ENCODE peak calls at places on chromosomes 7 and 10, in four cellular contexts. One of them, this sample, is unnamed.

GRCh38 chr7:149223746-149224145 is 15.7 kb upstream of the ZNF212 start:
- DNase-seq in upper lobe of right lung: no peak
- DNase-seq in NB4: no peak
- DNase-seq in sigmoid colon: no peak
- DNase-seq in this sample: no peak

GRCh38 chr10:23381298-23381697 is 36.7 kb upstream of the C10orf67 start:
- DNase-seq in upper lobe of right lung: no peak
- DNase-seq in NB4: no peak
- DNase-seq in sigmoid colon: no peak
- DNase-seq in this sample: no peak

GRCh38 chr7:13980474-13980873 is 9.0 kb downstream of the ETV1 start:
- DNase-seq in upper lobe of right lung: no peak
- DNase-seq in NB4: no peak
- DNase-seq in sigmoid colon: no peak
- DNase-seq in this sample: no peak

GRCh38 chr7:47602272-47603004 is 20.5 kb upstream of the TNS3 start:
- DNase-seq in upper lobe of right lung: no peak
- DNase-seq in NB4: no peak
- DNase-seq in sigmoid colon: no peak
- DNase-seq in this sample: no peak

GRCh38 chr7:134660242-134660785 is 13.7 kb downstream of the BPGM start:
- DNase-seq in upper lobe of right lung: no peak
- DNase-seq in NB4: no peak
- DNase-seq in sigmoid colon: no peak
- DNase-seq in this sample: no peak

GRCh38 chr7:108079291-108080057 is 50.7 kb downstream of the LAMB4 start:
- DNase-seq in upper lobe of right lung: no peak
- DNase-seq in NB4: no peak
- DNase-seq in sigmoid colon: peak
- DNase-seq in this sample: no peak

GRCh38 chr10:30127120-30127541 is 67.7 kb upstream of the JCAD start:
- DNase-seq in upper lobe of right lung: no peak
- DNase-seq in NB4: no peak
- DNase-seq in sigmoid colon: no peak
- DNase-seq in this sample: no peak

GRCh38 chr7:5636914-5637313 is 144.5 kb downstream of the RNF216 start:
- DNase-seq in upper lobe of right lung: no peak
- DNase-seq in NB4: peak
- DNase-seq in sigmoid colon: peak
- DNase-seq in this sample: no peak

GRCh38 chr10:131257027-131257426 is 54.5 kb downstream of the TCERG1L start:
- DNase-seq in upper lobe of right lung: peak
- DNase-seq in NB4: no peak
- DNase-seq in sigmoid colon: peak
- DNase-seq in this sample: peak

GRCh38 chr10:77907900-77908717 is 18.4 kb downstream of the DLG5 start:
- DNase-seq in upper lobe of right lung: no peak
- DNase-seq in NB4: peak
- DNase-seq in sigmoid colon: no peak
- DNase-seq in this sample: no peak

GRCh38 chr10:14241196-14241595 is 89.5 kb downstream of the FRMD4A start:
- DNase-seq in upper lobe of right lung: no peak
- DNase-seq in NB4: no peak
- DNase-seq in sigmoid colon: no peak
- DNase-seq in this sample: no peak

GRCh38 chr10:78248651-78249464 is 215.2 kb downstream of the RPS24 start:
- DNase-seq in upper lobe of right lung: no peak
- DNase-seq in NB4: no peak
- DNase-seq in sigmoid colon: no peak
- DNase-seq in this sample: no peak

GRCh38 chr10:129761166-129761565 is 202.9 kb downstream of the EBF3 start:
- DNase-seq in upper lobe of right lung: peak
- DNase-seq in NB4: no peak
- DNase-seq in sigmoid colon: no peak
- DNase-seq in this sample: peak

GRCh38 chr7:5633161-5634106 is 148.0 kb downstream of the RNF216 start:
- DNase-seq in upper lobe of right lung: peak
- DNase-seq in NB4: no peak
- DNase-seq in sigmoid colon: no peak
- DNase-seq in this sample: no peak

GRCh38 chr7:24884401-24884800 is 95.6 kb downstream of the OSBPL3 start:
- DNase-seq in upper lobe of right lung: no peak
- DNase-seq in NB4: no peak
- DNase-seq in sigmoid colon: no peak
- DNase-seq in this sample: no peak

GRCh38 chr7:10237306-10237705 is 736.4 kb upstream of the PHF14 start:
- DNase-seq in upper lobe of right lung: no peak
- DNase-seq in NB4: no peak
- DNase-seq in sigmoid colon: no peak
- DNase-seq in this sample: no peak

GRCh38 chr7:25951414-25952276 is 200.4 kb upstream of the NFE2L3 start:
- DNase-seq in upper lobe of right lung: no peak
- DNase-seq in NB4: peak
- DNase-seq in sigmoid colon: peak
- DNase-seq in this sample: no peak

GRCh38 chr7:157694389-157694665 is 357.5 kb downstream of the DNAJB6 start:
- DNase-seq in upper lobe of right lung: no peak
- DNase-seq in NB4: no peak
- DNase-seq in sigmoid colon: peak
- DNase-seq in this sample: no peak

GRCh38 chr7:77982926-77983550 is 184.5 kb downstream of the PHTF2 start:
- DNase-seq in upper lobe of right lung: no peak
- DNase-seq in NB4: peak
- DNase-seq in sigmoid colon: no peak
- DNase-seq in this sample: no peak

GRCh38 chr7:25894002-25894901 is 257.7 kb upstream of the NFE2L3 start:
- DNase-seq in upper lobe of right lung: no peak
- DNase-seq in NB4: peak
- DNase-seq in sigmoid colon: no peak
- DNase-seq in this sample: peak

GRCh38 chr10:81831060-81831459 is 43.9 kb upstream of the NRG3 start:
- DNase-seq in upper lobe of right lung: no peak
- DNase-seq in NB4: no peak
- DNase-seq in sigmoid colon: no peak
- DNase-seq in this sample: no peak

GRCh38 chr7:5266148-5267028 is 16.4 kb upstream of the SLC29A4 start:
- DNase-seq in upper lobe of right lung: no peak
- DNase-seq in NB4: peak
- DNase-seq in sigmoid colon: no peak
- DNase-seq in this sample: no peak

GRCh38 chr7:157519798-157520244 is 183.0 kb downstream of the DNAJB6 start:
- DNase-seq in upper lobe of right lung: peak
- DNase-seq in NB4: peak
- DNase-seq in sigmoid colon: no peak
- DNase-seq in this sample: no peak

GRCh38 chr10:89563861-89564478 is 28.6 kb upstream of the SLC16A12 start:
- DNase-seq in upper lobe of right lung: no peak
- DNase-seq in NB4: peak
- DNase-seq in sigmoid colon: no peak
- DNase-seq in this sample: no peak

GRCh38 chr10:2619472-2619871 is 447.9 kb upstream of the PFKP start:
- DNase-seq in upper lobe of right lung: no peak
- DNase-seq in NB4: peak
- DNase-seq in sigmoid colon: no peak
- DNase-seq in this sample: no peak

GRCh38 chr10:131943021-131943814 is 38.5 kb downstream of the BNIP3 start:
- DNase-seq in upper lobe of right lung: peak
- DNase-seq in NB4: peak
- DNase-seq in sigmoid colon: no peak
- DNase-seq in this sample: no peak

GRCh38 chr7:151754142-151754590 is 122.7 kb downstream of the PRKAG2 start:
- DNase-seq in upper lobe of right lung: peak
- DNase-seq in NB4: peak
- DNase-seq in sigmoid colon: peak
- DNase-seq in this sample: peak

GRCh38 chr7:2717293-2717904 is 29.4 kb downstream of the AMZ1 start:
- DNase-seq in upper lobe of right lung: peak
- DNase-seq in NB4: no peak
- DNase-seq in sigmoid colon: peak
- DNase-seq in this sample: peak

GRCh38 chr10:7622969-7623368 is 43.8 kb downstream of the ITIH5 start:
- DNase-seq in upper lobe of right lung: no peak
- DNase-seq in NB4: no peak
- DNase-seq in sigmoid colon: no peak
- DNase-seq in this sample: no peak

GRCh38 chr10:13351340-13351915 is 3.3 kb upstream of the SEPHS1 start:
- DNase-seq in upper lobe of right lung: no peak
- DNase-seq in NB4: no peak
- DNase-seq in sigmoid colon: no peak
- DNase-seq in this sample: no peak

GRCh38 chr7:155793720-155794119 is 18.5 kb downstream of the SHH start:
- DNase-seq in upper lobe of right lung: no peak
- DNase-seq in NB4: no peak
- DNase-seq in sigmoid colon: no peak
- DNase-seq in this sample: no peak

GRCh38 chr7:158111556-158111880 is 476.1 kb downstream of the PTPRN2 start:
- DNase-seq in upper lobe of right lung: no peak
- DNase-seq in NB4: no peak
- DNase-seq in sigmoid colon: no peak
- DNase-seq in this sample: no peak

GRCh38 chr7:41969713-41970112 is 266.8 kb upstream of the INHBA start:
- DNase-seq in upper lobe of right lung: no peak
- DNase-seq in NB4: no peak
- DNase-seq in sigmoid colon: no peak
- DNase-seq in this sample: no peak

GRCh38 chr7:101156277-101156676 is 2.0 kb downstream of the AP1S1 start:
- DNase-seq in upper lobe of right lung: no peak
- DNase-seq in NB4: no peak
- DNase-seq in sigmoid colon: no peak
- DNase-seq in this sample: no peak
- TF ChIP-seq CTCF in upper lobe of right lung: no peak
- TF ChIP-seq CTCF in NB4: peak
- TF ChIP-seq CTCF in sigmoid colon: no peak
- TF ChIP-seq CTCF in this sample: no peak

GRCh38 chr10:93515071-93515962 is 18.9 kb downstream of the CEP55 start:
- DNase-seq in upper lobe of right lung: no peak
- DNase-seq in NB4: peak
- DNase-seq in sigmoid colon: no peak
- DNase-seq in this sample: no peak
- TF ChIP-seq CTCF in upper lobe of right lung: no peak
- TF ChIP-seq CTCF in NB4: no peak
- TF ChIP-seq CTCF in sigmoid colon: no peak
- TF ChIP-seq CTCF in this sample: no peak

DNA sequence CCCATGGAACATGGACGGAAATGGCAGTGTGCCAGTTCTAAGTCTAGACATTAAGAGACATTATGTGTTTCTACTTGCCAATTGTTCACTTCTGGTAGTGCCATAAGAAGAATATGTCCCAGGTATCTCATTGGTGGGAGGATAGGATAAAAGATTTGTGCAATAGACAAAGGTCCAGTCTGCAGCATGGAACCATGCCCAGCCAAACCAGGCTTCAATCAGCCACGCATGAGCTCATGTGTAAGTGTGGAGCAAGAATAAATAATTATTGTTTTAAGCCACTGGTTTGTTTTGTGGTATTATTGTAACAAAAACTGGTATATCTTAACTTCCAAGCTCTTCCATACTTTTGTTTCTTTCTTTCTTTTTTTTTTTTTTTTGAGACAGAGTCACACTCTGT is 153.6 kb upstream of the CTTNBP2 start:
- DNase-seq in upper lobe of right lung: no peak
- DNase-seq in NB4: no peak
- DNase-seq in sigmoid colon: no peak
- DNase-seq in this sample: no peak
- TF ChIP-seq CTCF in upper lobe of right lung: no peak
- TF ChIP-seq CTCF in NB4: no peak
- TF ChIP-seq CTCF in sigmoid colon: no peak
- TF ChIP-seq CTCF in this sample: no peak

GRCh38 chr7:150382123-150382843 is 3.2 kb downstream of the ZNF775 start:
- DNase-seq in upper lobe of right lung: peak
- DNase-seq in NB4: no peak
- DNase-seq in sigmoid colon: no peak
- DNase-seq in this sample: no peak
- TF ChIP-seq CTCF in upper lobe of right lung: no peak
- TF ChIP-seq CTCF in NB4: no peak
- TF ChIP-seq CTCF in sigmoid colon: no peak
- TF ChIP-seq CTCF in this sample: no peak

DNA sequence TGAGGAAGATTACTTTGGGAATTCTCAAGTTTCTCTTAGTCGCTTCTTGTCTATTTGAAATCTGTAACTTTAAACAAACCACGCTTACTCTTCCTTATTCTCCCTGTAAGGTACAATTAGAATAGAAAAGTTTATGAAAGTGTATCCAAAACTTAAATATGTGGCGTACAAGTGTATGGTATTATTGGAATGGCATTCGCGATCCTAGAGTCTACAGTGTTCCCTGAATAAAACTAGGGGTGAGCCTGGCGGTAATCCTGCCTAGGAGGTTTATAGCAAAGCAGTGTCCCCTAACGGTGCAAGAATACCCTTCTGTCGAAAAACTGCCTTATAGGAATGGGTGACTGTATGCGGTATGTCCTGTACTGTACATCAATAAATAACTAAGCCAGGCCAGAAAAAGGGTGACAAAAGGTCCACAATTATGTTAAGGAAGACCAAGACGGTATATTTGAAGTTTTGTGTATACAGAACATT is 1.2 kb downstream of the TASOR2 start:
- DNase-seq in upper lobe of right lung: no peak
- DNase-seq in NB4: no peak
- DNase-seq in sigmoid colon: no peak
- DNase-seq in this sample: no peak
- TF ChIP-seq CTCF in upper lobe of right lung: no peak
- TF ChIP-seq CTCF in NB4: no peak
- TF ChIP-seq CTCF in sigmoid colon: no peak
- TF ChIP-seq CTCF in this sample: no peak

DNA sequence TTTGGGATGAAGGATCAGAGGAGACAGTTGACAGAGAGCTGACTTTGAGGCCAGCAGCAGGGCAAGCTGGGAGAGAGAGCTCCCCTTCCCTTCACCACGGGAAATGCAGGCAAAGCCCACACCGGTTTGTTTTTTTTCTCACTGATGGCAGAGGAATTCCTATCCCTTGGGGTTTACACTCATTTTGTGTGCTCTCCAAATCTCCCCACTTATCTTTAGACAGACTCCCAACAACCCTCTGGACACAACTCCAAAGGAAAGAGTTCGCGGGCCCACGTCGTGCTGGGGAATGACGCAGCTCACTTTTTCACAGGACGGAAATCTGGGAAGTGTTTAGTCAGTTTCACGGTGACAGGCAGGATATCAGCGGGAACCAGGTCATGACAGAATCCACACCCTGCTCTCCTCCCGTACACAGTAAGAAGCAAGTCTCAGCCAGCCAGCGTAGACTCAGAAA is 68.3 kb upstream of the FAM171A1 start:
- DNase-seq in upper lobe of right lung: no peak
- DNase-seq in NB4: no peak
- DNase-seq in sigmoid colon: peak
- DNase-seq in this sample: no peak
- TF ChIP-seq CTCF in upper lobe of right lung: peak
- TF ChIP-seq CTCF in NB4: no peak
- TF ChIP-seq CTCF in sigmoid colon: no peak
- TF ChIP-seq CTCF in this sample: peak

This sample was measured in lower lobe of right lung.